ENCODE peak calls at places on chromosomes 1 and 21, in ten cellular contexts. O is stomach, M is body of pancreas, P is Peyer's patch, N is right lobe of liver, V is thyroid gland, Y is endothelial cell of umbilical vein, F is IMR-90, S is HepG2, Z is transverse colon. R is an unnamed sample.

GRCh38 chr1:108565081-108565480 is 5.2 kb downstream of the EEIG2 start:
- DNase-seq in O (no peak), M (no peak), P (no peak), N (no peak), V (no peak), Y (no peak), F (no peak), S (no peak), Z (no peak), R (no peak)

GRCh38 chr21:28333455-28334108 is 659.1 kb downstream of the LTN1 start:
- DNase-seq in O (no peak), M (no peak), P (no peak), N (no peak), V (no peak), Y (no peak), F (peak; percentile 75), S (peak; percentile 13), Z (no peak), R (no peak)

GRCh38 chr1:223717695-223718363 is 5.5 kb downstream of the CAPN2 start:
- DNase-seq in O (no peak), M (no peak), P (no peak), N (no peak), V (no peak), Y (no peak), F (peak; percentile 53), S (no peak), Z (no peak), R (no peak)

GRCh38 chr1:15526021-15526489 is 593 bp upstream of the DNAJC16 start:
- DNase-seq in O (no peak), M (no peak), P (peak; percentile 61), N (no peak), V (peak; percentile 61), Y (no peak), F (no peak), S (no peak), Z (peak; percentile 46), R (no peak)

GRCh38 chr1:179881642-179882252 is 338 bp upstream of the TOR1AIP1 start:
- DNase-seq in O (peak; percentile 80), M (peak; percentile 84), P (peak; percentile 87), N (no peak), V (peak; percentile 93), Y (peak; percentile 97), F (peak; percentile 92), S (peak; percentile 70), Z (peak; percentile 82), R (peak; percentile 93)

GRCh38 chr1:212525479-212526110 is 83.0 kb upstream of the ATF3 start:
- DNase-seq in O (no peak), M (no peak), P (no peak), N (no peak), V (no peak), Y (no peak), F (peak; percentile 62), S (no peak), Z (no peak), R (no peak)

GRCh38 chr1:65148548-65149390 is 766 bp downstream of the AK4 start:
- DNase-seq in O (no peak), M (peak; percentile 15), P (no peak), N (peak; percentile 63), V (peak; percentile 32), Y (peak; percentile 12), F (peak; percentile 19), S (no peak), Z (peak; percentile 46), R (peak; percentile 63)

GRCh38 chr1:175802407-175803123 is 59.2 kb upstream of the TNR start:
- DNase-seq in O (no peak), M (no peak), P (no peak), N (no peak), V (no peak), Y (no peak), F (no peak), S (no peak), Z (no peak), R (no peak)

GRCh38 chr1:223473576-223474344 is 80.5 kb downstream of the CCDC185 start:
- DNase-seq in O (no peak), M (no peak), P (no peak), N (no peak), V (no peak), Y (no peak), F (no peak), S (no peak), Z (no peak), R (no peak)

GRCh38 chr1:159185121-159185520 is 13.7 kb downstream of the CADM3 start:
- DNase-seq in O (no peak), M (no peak), P (no peak), N (no peak), V (no peak), Y (no peak), F (no peak), S (no peak), Z (no peak), R (no peak)

GRCh38 chr1:159190441-159190840 is 14.2 kb upstream of the ACKR1 start:
- DNase-seq in O (no peak), M (no peak), P (no peak), N (no peak), V (no peak), Y (no peak), F (no peak), S (no peak), Z (no peak), R (no peak)

GRCh38 chr1:159188375-159188788 is 16.3 kb upstream of the ACKR1 start:
- DNase-seq in O (peak; percentile 32), M (peak; percentile 71), P (peak; percentile 75), N (no peak), V (peak; percentile 29), Y (peak; percentile 80), F (peak; percentile 22), S (no peak), Z (peak; percentile 53), R (peak; percentile 75)

GRCh38 chr1:159184201-159184600 is 12.8 kb downstream of the CADM3 start:
- DNase-seq in O (no peak), M (no peak), P (no peak), N (no peak), V (no peak), Y (no peak), F (no peak), S (no peak), Z (no peak), R (no peak)

GRCh38 chr1:159187647-159188374 is 16.4 kb downstream of the CADM3 start:
- DNase-seq in O (no peak), M (peak; percentile 14), P (no peak), N (no peak), V (no peak), Y (no peak), F (no peak), S (no peak), Z (no peak), R (no peak)
- H3K27me3 ChIP-seq in O (peaks cover 75% of the 10 kb centered on the region), M (no peaks in the 10 kb centered on the region), P (no peaks in the 10 kb centered on the region), N (peaks cover 4% of the 10 kb centered on the region), V (no peaks in the 10 kb centered on the region), Y (peaks cover 39% of the 10 kb centered on the region), F (peaks cover 7% of the 10 kb centered on the region), S (no peaks in the 10 kb centered on the region), Z (peaks cover 51% of the 10 kb centered on the region), R (no peaks in the 10 kb centered on the region)

DNA sequence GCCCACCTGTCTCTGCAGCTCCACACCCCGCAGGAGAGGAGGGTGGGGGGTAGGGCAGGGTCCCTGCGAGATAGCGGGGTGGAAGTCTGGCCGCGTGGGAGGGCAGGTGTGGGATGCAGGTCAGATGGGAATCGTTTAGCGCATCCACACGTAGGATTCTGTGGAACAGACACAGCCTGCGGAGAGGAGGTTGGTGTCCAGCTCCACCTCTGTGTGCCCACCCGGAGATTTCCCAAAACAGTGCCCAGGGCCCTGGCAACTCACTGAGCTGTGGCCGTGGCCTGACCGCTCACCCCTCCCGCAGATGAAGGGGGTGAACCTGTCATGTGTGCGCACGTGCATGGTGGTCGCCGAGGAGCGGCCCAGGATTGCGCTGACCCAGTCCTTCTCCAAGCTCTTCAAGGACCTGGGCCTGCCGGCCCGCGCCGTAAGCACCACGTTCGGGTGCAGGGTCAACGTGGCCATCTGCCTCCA is 46.9 kb downstream of the S100B start:
- DNase-seq in O (peak; percentile 16), M (no peak), P (no peak), N (peak; percentile 46), V (no peak), Y (no peak), F (no peak), S (no peak), Z (no peak), R (no peak)
- H3K27ac ChIP-seq in O (no peak overlapping the region), M (no peak overlapping the region), P (no peak overlapping the region), N (no peak overlapping the region), V (no peak overlapping the region), Y (no peak overlapping the region), F (no peak overlapping the region), S (no peak overlapping the region), Z (no peak overlapping the region), R (no peak overlapping the region)

GRCh38 chr1:101310484-101310883 is 73.7 kb downstream of the S1PR1 start:
- DNase-seq in O (no peak), M (no peak), P (peak; percentile 62), N (no peak), V (no peak), Y (no peak), F (no peak), S (no peak), Z (no peak), R (no peak)

GRCh38 chr1:101311146-101311892 is 74.5 kb downstream of the S1PR1 start:
- DNase-seq in O (no peak), M (no peak), P (no peak), N (no peak), V (no peak), Y (no peak), F (no peak), S (no peak), Z (no peak), R (no peak)

GRCh38 chr1:101309334-101310221 is 72.8 kb downstream of the S1PR1 start:
- DNase-seq in O (peak; percentile 60), M (peak; percentile 58), P (peak; percentile 86), N (peak; percentile 76), V (peak; percentile 29), Y (peak; percentile 79), F (peak; percentile 56), S (peak; percentile 35), Z (peak; percentile 39), R (peak; percentile 72)

GRCh38 chr1:101308001-101308659 is 71.3 kb downstream of the S1PR1 start:
- DNase-seq in O (no peak), M (no peak), P (no peak), N (no peak), V (no peak), Y (no peak), F (no peak), S (no peak), Z (no peak), R (no peak)

DNA sequence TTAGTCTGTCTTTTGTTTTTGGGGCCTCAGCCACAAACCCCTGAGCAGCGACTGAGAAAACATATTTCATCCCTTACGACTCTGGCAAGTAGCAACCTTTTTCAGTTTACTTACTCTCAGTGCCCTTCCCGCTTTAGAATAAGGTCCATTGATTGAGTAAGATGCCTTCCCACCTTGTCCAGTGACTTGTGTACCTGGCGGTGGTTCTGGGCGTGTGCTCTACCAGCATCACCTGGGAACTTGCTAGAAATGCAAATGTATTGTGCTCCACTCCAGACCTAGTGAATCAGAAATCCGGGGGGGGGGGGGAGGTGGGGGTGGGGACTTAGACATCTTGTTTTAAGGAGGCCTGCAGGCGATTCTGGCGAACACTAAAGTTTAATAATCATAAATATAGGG is 72.1 kb downstream of the S1PR1 start:
- DNase-seq in O (no peak), M (no peak), P (no peak), N (no peak), V (no peak), Y (no peak), F (no peak), S (no peak), Z (no peak), R (no peak)
- TF ChIP-seq POLR2A in O (no peak), M (no peak), P (no peak), N (no peak), V (no peak), Y (no peak), F (no peak), S (no peak), Z (no peak), R (no peak)

GRCh38 chr21:42154237-42155044 is 64.5 kb upstream of the ABCG1 start:
- DNase-seq in O (no peak), M (no peak), P (peak; percentile 28), N (no peak), V (no peak), Y (no peak), F (no peak), S (no peak), Z (no peak), R (no peak)
- H3K27me3 ChIP-seq in O (peaks cover 16% of the 10 kb centered on the region), M (no peaks in the 10 kb centered on the region), P (no peaks in the 10 kb centered on the region), N (no peaks in the 10 kb centered on the region), V (no peaks in the 10 kb centered on the region), Y (peaks cover 6% of the 10 kb centered on the region), F (peaks cover 71% of the 10 kb centered on the region), S (peaks cover 4% of the 10 kb centered on the region), Z (no peaks in the 10 kb centered on the region), R (no peaks in the 10 kb centered on the region)